ENCODE peak calls at places on chromosomes 13 and 19, in six cellular contexts. One of them, this sample, is unnamed.

GRCh38 chr13:27018882-27019281 is 152.7 kb downstream of the USP12 start:
- DNase-seq in astrocyte of the spinal cord: no peak
- DNase-seq in CD4-positive, CD25-positive, alpha-beta regulatory T cell: no peak
- DNase-seq in HepG2: no peak
- DNase-seq in BE2C: no peak
- DNase-seq in GM23338: peak
- DNase-seq in this sample: no peak

GRCh38 chr13:102484329-102484728 is 82.5 kb upstream of the FGF14 start:
- DNase-seq in astrocyte of the spinal cord: peak
- DNase-seq in CD4-positive, CD25-positive, alpha-beta regulatory T cell: no peak
- DNase-seq in HepG2: no peak
- DNase-seq in BE2C: peak
- DNase-seq in GM23338: peak
- DNase-seq in this sample: no peak

GRCh38 chr19:7333198-7334118 is 15.3 kb upstream of the ARHGEF18 start:
- DNase-seq in astrocyte of the spinal cord: no peak
- DNase-seq in CD4-positive, CD25-positive, alpha-beta regulatory T cell: no peak
- DNase-seq in HepG2: no peak
- DNase-seq in BE2C: no peak
- DNase-seq in GM23338: no peak
- DNase-seq in this sample: no peak

GRCh38 chr13:51818771-51819511 is 15.0 kb upstream of the DHRS12 start:
- DNase-seq in astrocyte of the spinal cord: no peak
- DNase-seq in CD4-positive, CD25-positive, alpha-beta regulatory T cell: no peak
- DNase-seq in HepG2: no peak
- DNase-seq in BE2C: no peak
- DNase-seq in GM23338: no peak
- DNase-seq in this sample: no peak

GRCh38 chr13:75762066-75762937 is 126.2 kb downstream of the LMO7 start:
- DNase-seq in astrocyte of the spinal cord: no peak
- DNase-seq in CD4-positive, CD25-positive, alpha-beta regulatory T cell: peak
- DNase-seq in HepG2: peak
- DNase-seq in BE2C: no peak
- DNase-seq in GM23338: no peak
- DNase-seq in this sample: no peak

GRCh38 chr13:26262156-26262555 is 8.2 kb downstream of the CDK8 start:
- DNase-seq in astrocyte of the spinal cord: no peak
- DNase-seq in CD4-positive, CD25-positive, alpha-beta regulatory T cell: no peak
- DNase-seq in HepG2: no peak
- DNase-seq in BE2C: no peak
- DNase-seq in GM23338: no peak
- DNase-seq in this sample: no peak

GRCh38 chr19:13033819-13034611 is 38.7 kb downstream of the NFIX start:
- DNase-seq in astrocyte of the spinal cord: peak
- DNase-seq in CD4-positive, CD25-positive, alpha-beta regulatory T cell: peak
- DNase-seq in HepG2: peak
- DNase-seq in BE2C: peak
- DNase-seq in GM23338: peak
- DNase-seq in this sample: no peak

GRCh38 chr13:60721063-60721462 is 324.0 kb downstream of the TDRD3 start:
- DNase-seq in astrocyte of the spinal cord: no peak
- DNase-seq in CD4-positive, CD25-positive, alpha-beta regulatory T cell: no peak
- DNase-seq in HepG2: no peak
- DNase-seq in BE2C: no peak
- DNase-seq in GM23338: peak
- DNase-seq in this sample: no peak

GRCh38 chr19:41234512-41235208 is 15.6 kb downstream of the AXL start:
- DNase-seq in astrocyte of the spinal cord: no peak
- DNase-seq in CD4-positive, CD25-positive, alpha-beta regulatory T cell: no peak
- DNase-seq in HepG2: no peak
- DNase-seq in BE2C: no peak
- DNase-seq in GM23338: no peak
- DNase-seq in this sample: no peak

GRCh38 chr13:76792680-76793334 is 93.4 kb downstream of the KCTD12 start:
- DNase-seq in astrocyte of the spinal cord: peak
- DNase-seq in CD4-positive, CD25-positive, alpha-beta regulatory T cell: no peak
- DNase-seq in HepG2: no peak
- DNase-seq in BE2C: no peak
- DNase-seq in GM23338: no peak
- DNase-seq in this sample: no peak

GRCh38 chr19:4449022-4449825 is 8.4 kb downstream of the UBXN6 start:
- DNase-seq in astrocyte of the spinal cord: no peak
- DNase-seq in CD4-positive, CD25-positive, alpha-beta regulatory T cell: no peak
- DNase-seq in HepG2: no peak
- DNase-seq in BE2C: no peak
- DNase-seq in GM23338: no peak
- DNase-seq in this sample: no peak

GRCh38 chr13:49810825-49811526 is 18.5 kb upstream of the KPNA3 start:
- DNase-seq in astrocyte of the spinal cord: no peak
- DNase-seq in CD4-positive, CD25-positive, alpha-beta regulatory T cell: no peak
- DNase-seq in HepG2: peak
- DNase-seq in BE2C: no peak
- DNase-seq in GM23338: no peak
- DNase-seq in this sample: peak

GRCh38 chr19:18655173-18655844 is 18.5 kb downstream of the KLHL26 start:
- DNase-seq in astrocyte of the spinal cord: no peak
- DNase-seq in CD4-positive, CD25-positive, alpha-beta regulatory T cell: no peak
- DNase-seq in HepG2: no peak
- DNase-seq in BE2C: no peak
- DNase-seq in GM23338: no peak
- DNase-seq in this sample: no peak

GRCh38 chr19:6216996-6217751 is 62.6 kb downstream of the MLLT1 start:
- DNase-seq in astrocyte of the spinal cord: peak
- DNase-seq in CD4-positive, CD25-positive, alpha-beta regulatory T cell: no peak
- DNase-seq in HepG2: no peak
- DNase-seq in BE2C: peak
- DNase-seq in GM23338: peak
- DNase-seq in this sample: peak

GRCh38 chr13:21556051-21556450 is 47.9 kb downstream of the MICU2 start:
- DNase-seq in astrocyte of the spinal cord: no peak
- DNase-seq in CD4-positive, CD25-positive, alpha-beta regulatory T cell: no peak
- DNase-seq in HepG2: no peak
- DNase-seq in BE2C: no peak
- DNase-seq in GM23338: no peak
- DNase-seq in this sample: no peak

GRCh38 chr13:110382830-110383229 is 75.7 kb downstream of the COL4A2 start:
- DNase-seq in astrocyte of the spinal cord: no peak
- DNase-seq in CD4-positive, CD25-positive, alpha-beta regulatory T cell: no peak
- DNase-seq in HepG2: no peak
- DNase-seq in BE2C: no peak
- DNase-seq in GM23338: no peak
- DNase-seq in this sample: no peak

GRCh38 chr13:77896977-77897376 is 21.7 kb downstream of the EDNRB start:
- DNase-seq in astrocyte of the spinal cord: peak
- DNase-seq in CD4-positive, CD25-positive, alpha-beta regulatory T cell: no peak
- DNase-seq in HepG2: no peak
- DNase-seq in BE2C: no peak
- DNase-seq in GM23338: no peak
- DNase-seq in this sample: no peak

GRCh38 chr19:45133661-45134060 is 27.1 kb downstream of the NKPD1 start:
- DNase-seq in astrocyte of the spinal cord: no peak
- DNase-seq in CD4-positive, CD25-positive, alpha-beta regulatory T cell: no peak
- DNase-seq in HepG2: no peak
- DNase-seq in BE2C: no peak
- DNase-seq in GM23338: no peak
- DNase-seq in this sample: no peak

GRCh38 chr13:70162141-70162540 is 53.9 kb upstream of the KLHL1 start:
- DNase-seq in astrocyte of the spinal cord: no peak
- DNase-seq in CD4-positive, CD25-positive, alpha-beta regulatory T cell: no peak
- DNase-seq in HepG2: no peak
- DNase-seq in BE2C: no peak
- DNase-seq in GM23338: peak
- DNase-seq in this sample: no peak

GRCh38 chr13:109868583-109869311 is 82.4 kb upstream of the IRS2 start:
- DNase-seq in astrocyte of the spinal cord: no peak
- DNase-seq in CD4-positive, CD25-positive, alpha-beta regulatory T cell: no peak
- DNase-seq in HepG2: no peak
- DNase-seq in BE2C: no peak
- DNase-seq in GM23338: no peak
- DNase-seq in this sample: no peak

GRCh38 chr19:12997967-12998940 is 3.0 kb downstream of the NFIX start:
- DNase-seq in astrocyte of the spinal cord: no peak
- DNase-seq in CD4-positive, CD25-positive, alpha-beta regulatory T cell: no peak
- DNase-seq in HepG2: no peak
- DNase-seq in BE2C: no peak
- DNase-seq in GM23338: no peak
- DNase-seq in this sample: no peak

GRCh38 chr13:98428256-98428966 is 148.5 kb downstream of the STK24 start:
- DNase-seq in astrocyte of the spinal cord: peak
- DNase-seq in CD4-positive, CD25-positive, alpha-beta regulatory T cell: no peak
- DNase-seq in HepG2: no peak
- DNase-seq in BE2C: no peak
- DNase-seq in GM23338: no peak
- DNase-seq in this sample: no peak

GRCh38 chr13:53694814-53695533 is 666.4 kb downstream of the OLFM4 start:
- DNase-seq in astrocyte of the spinal cord: no peak
- DNase-seq in CD4-positive, CD25-positive, alpha-beta regulatory T cell: no peak
- DNase-seq in HepG2: no peak
- DNase-seq in BE2C: no peak
- DNase-seq in GM23338: peak
- DNase-seq in this sample: no peak

GRCh38 chr13:53691417-53691816 is 662.8 kb downstream of the OLFM4 start:
- DNase-seq in astrocyte of the spinal cord: no peak
- DNase-seq in CD4-positive, CD25-positive, alpha-beta regulatory T cell: no peak
- DNase-seq in HepG2: no peak
- DNase-seq in BE2C: no peak
- DNase-seq in GM23338: peak
- DNase-seq in this sample: no peak
- H3K4me3 ChIP-seq in astrocyte of the spinal cord: no peak
- H3K4me3 ChIP-seq in CD4-positive, CD25-positive, alpha-beta regulatory T cell: no peak
- H3K4me3 ChIP-seq in HepG2: no peak
- H3K4me3 ChIP-seq in BE2C: no peak
- H3K4me3 ChIP-seq in GM23338: no peak
- H3K4me3 ChIP-seq in this sample: no peak

GRCh38 chr13:99656843-99657506 is 155.7 kb downstream of the TM9SF2 start:
- DNase-seq in astrocyte of the spinal cord: peak
- DNase-seq in CD4-positive, CD25-positive, alpha-beta regulatory T cell: peak
- DNase-seq in HepG2: no peak
- DNase-seq in BE2C: no peak
- DNase-seq in GM23338: no peak
- DNase-seq in this sample: no peak

GRCh38 chr13:99656092-99656745 is 154.9 kb downstream of the TM9SF2 start:
- DNase-seq in astrocyte of the spinal cord: peak
- DNase-seq in CD4-positive, CD25-positive, alpha-beta regulatory T cell: peak
- DNase-seq in HepG2: peak
- DNase-seq in BE2C: peak
- DNase-seq in GM23338: peak
- DNase-seq in this sample: peak

GRCh38 chr13:99654076-99654475 is 152.8 kb downstream of the TM9SF2 start:
- DNase-seq in astrocyte of the spinal cord: no peak
- DNase-seq in CD4-positive, CD25-positive, alpha-beta regulatory T cell: no peak
- DNase-seq in HepG2: no peak
- DNase-seq in BE2C: no peak
- DNase-seq in GM23338: no peak
- DNase-seq in this sample: no peak

GRCh38 chr13:99653526-99653925 is 152.3 kb downstream of the TM9SF2 start:
- DNase-seq in astrocyte of the spinal cord: no peak
- DNase-seq in CD4-positive, CD25-positive, alpha-beta regulatory T cell: no peak
- DNase-seq in HepG2: no peak
- DNase-seq in BE2C: no peak
- DNase-seq in GM23338: no peak
- DNase-seq in this sample: no peak

GRCh38 chr13:99655351-99656091 is 154.2 kb downstream of the TM9SF2 start:
- DNase-seq in astrocyte of the spinal cord: peak
- DNase-seq in CD4-positive, CD25-positive, alpha-beta regulatory T cell: peak
- DNase-seq in HepG2: peak
- DNase-seq in BE2C: no peak
- DNase-seq in GM23338: no peak
- DNase-seq in this sample: no peak
- H3K4me3 ChIP-seq in astrocyte of the spinal cord: no peak
- H3K4me3 ChIP-seq in CD4-positive, CD25-positive, alpha-beta regulatory T cell: peak
- H3K4me3 ChIP-seq in HepG2: peak
- H3K4me3 ChIP-seq in BE2C: no peak
- H3K4me3 ChIP-seq in GM23338: no peak
- H3K4me3 ChIP-seq in this sample: peak

DNA sequence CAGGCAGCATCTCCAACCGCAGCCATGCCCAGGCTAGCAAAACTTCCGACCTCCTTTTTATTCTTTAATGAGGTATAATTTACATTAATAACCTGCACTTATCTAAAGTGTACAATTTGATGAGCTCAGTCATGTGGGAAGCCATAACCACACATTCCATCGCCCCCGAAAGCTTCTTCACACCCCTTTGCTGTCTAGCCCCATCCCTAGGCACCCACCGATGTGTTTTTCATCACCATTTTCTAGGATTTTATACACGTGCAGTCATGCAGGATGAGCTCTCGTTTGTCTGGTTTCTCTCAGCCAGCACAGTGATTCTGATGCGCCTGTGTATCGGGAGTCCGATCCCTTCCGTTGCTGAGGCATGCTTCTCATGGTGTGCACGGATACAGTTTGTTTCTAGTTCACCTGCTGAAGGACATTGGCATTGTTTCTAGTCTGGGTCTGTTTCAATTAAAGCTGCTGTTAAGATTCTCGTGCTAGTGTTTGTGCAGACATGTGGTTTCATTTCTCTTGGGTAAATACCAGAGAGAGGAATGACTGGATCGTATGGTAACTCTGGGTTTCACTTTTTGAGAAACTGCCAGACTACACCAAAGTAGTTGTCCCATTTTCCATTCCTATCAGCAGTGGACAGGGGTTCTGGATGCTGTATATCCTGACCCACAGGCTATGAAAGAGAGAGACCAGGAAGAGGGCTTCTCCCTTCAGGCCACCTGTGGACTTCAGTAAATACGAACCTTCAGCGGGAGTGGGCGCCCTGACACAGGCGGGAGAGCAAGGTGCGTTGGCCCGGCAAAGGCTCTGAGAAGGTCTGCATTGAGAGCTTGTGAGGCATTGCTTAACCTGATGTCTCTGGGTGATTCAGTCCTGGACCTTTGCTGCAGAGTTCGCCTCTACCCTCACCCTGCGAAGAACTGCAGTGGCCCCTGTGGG is 4.9 kb downstream of the AP1M1 start:
- DNase-seq in astrocyte of the spinal cord: peak
- DNase-seq in CD4-positive, CD25-positive, alpha-beta regulatory T cell: no peak
- DNase-seq in HepG2: no peak
- DNase-seq in BE2C: no peak
- DNase-seq in GM23338: no peak
- DNase-seq in this sample: no peak
- H3K4me3 ChIP-seq in astrocyte of the spinal cord: no peak
- H3K4me3 ChIP-seq in CD4-positive, CD25-positive, alpha-beta regulatory T cell: no peak
- H3K4me3 ChIP-seq in HepG2: no peak
- H3K4me3 ChIP-seq in BE2C: no peak
- H3K4me3 ChIP-seq in GM23338: no peak
- H3K4me3 ChIP-seq in this sample: no peak

DNA sequence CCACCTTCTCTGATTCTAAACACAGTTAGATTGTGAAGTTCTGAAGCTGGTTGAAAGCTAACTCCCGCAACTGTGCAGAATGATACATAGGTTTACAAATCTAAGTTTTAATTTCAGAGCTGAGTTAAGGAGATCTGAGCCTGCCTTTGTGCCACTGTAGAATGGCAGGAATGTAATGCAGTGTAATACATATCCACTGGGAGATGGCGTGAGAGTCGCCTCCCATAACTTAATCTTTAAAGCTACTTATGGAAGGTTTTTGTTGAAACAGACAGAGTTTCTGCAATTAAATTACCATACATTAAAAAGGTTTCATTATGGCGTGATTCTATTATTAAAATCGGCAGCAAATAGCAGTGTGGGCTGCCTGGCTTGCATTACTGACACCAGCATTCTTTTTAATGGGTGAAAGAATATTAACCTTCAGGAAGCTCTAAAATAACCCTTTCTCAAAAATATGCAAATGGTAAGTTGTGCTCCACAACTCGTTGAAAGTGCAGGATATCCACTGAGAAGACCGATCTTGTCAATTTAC is 257.4 kb downstream of the OLFM4 start:
- DNase-seq in astrocyte of the spinal cord: no peak
- DNase-seq in CD4-positive, CD25-positive, alpha-beta regulatory T cell: no peak
- DNase-seq in HepG2: no peak
- DNase-seq in BE2C: no peak
- DNase-seq in GM23338: no peak
- DNase-seq in this sample: no peak
- H3K4me3 ChIP-seq in astrocyte of the spinal cord: no peak
- H3K4me3 ChIP-seq in CD4-positive, CD25-positive, alpha-beta regulatory T cell: no peak
- H3K4me3 ChIP-seq in HepG2: no peak
- H3K4me3 ChIP-seq in BE2C: no peak
- H3K4me3 ChIP-seq in GM23338: no peak
- H3K4me3 ChIP-seq in this sample: no peak

This sample was measured in Caco-2.